ENCODE peak calls at places on chromosome 1, in five cellular contexts. W is PC-3; N is fibroblast of lung; P is cardiac muscle cell; S is CD8-positive, alpha-beta memory T cell. Z is an unnamed sample.

GRCh38 chr1:26358411-26359384 is 4.8 kb upstream of the CRYBG2 start:
- DNase-seq in P (no peak), N (no peak), S (peak; percentile 87), W (peak; percentile 77), Z (no peak)

GRCh38 chr1:184021666-184022198 is 15.8 kb downstream of the COLGALT2 start:
- DNase-seq in W (no peak), P (peak; percentile 52), S (no peak), N (no peak), Z (no peak)

GRCh38 chr1:113809651-113810602 is 2.3 kb downstream of the RSBN1 start:
- DNase-seq in P (no peak), N (no peak), S (no peak), W (peak; percentile 60), Z (no peak)

GRCh38 chr1:177007437-177008161 is 156.9 kb downstream of the ASTN1 start:
- DNase-seq in W (no peak), P (peak; percentile 82), S (no peak), N (no peak), Z (no peak)

GRCh38 chr1:80363689-80364475 is 1357.4 kb upstream of the ADGRL4 start:
- DNase-seq in W (peak; percentile 4), S (no peak), P (no peak), N (no peak), Z (no peak)

GRCh38 chr1:15703562-15703961 is 19.4 kb downstream of the PLEKHM2 start:
- DNase-seq in N (peak; percentile 94), S (no peak), P (peak; percentile 93), W (no peak), Z (peak; percentile 66)

GRCh38 chr1:15750924-15751323 is 7.7 kb upstream of the FBLIM1 start:
- DNase-seq in N (no peak), W (no peak), S (no peak), P (no peak), Z (no peak)

GRCh38 chr1:63893976-63894375 is 120.2 kb downstream of the ROR1 start:
- DNase-seq in W (peak; percentile 80), P (no peak), N (no peak), S (no peak), Z (no peak)

GRCh38 chr1:22753396-22754083 is 42.9 kb downstream of the EPHB2 start:
- DNase-seq in P (peak; percentile 69), N (peak; percentile 67), W (no peak), S (no peak), Z (no peak)

GRCh38 chr1:229756666-229757065 is 130.6 kb downstream of the URB2 start:
- DNase-seq in P (peak; percentile 25), S (no peak), N (peak; percentile 36), W (peak; percentile 89), Z (no peak)

GRCh38 chr1:86866665-86867064 is 47.3 kb downstream of the SELENOF start:
- DNase-seq in W (no peak), N (peak; percentile 86), P (peak; percentile 65), S (no peak), Z (no peak)

GRCh38 chr1:26159113-26160039 is 497 bp downstream of the FAM110D start:
- DNase-seq in N (no peak), S (peak; percentile 14), P (no peak), W (no peak), Z (no peak)

GRCh38 chr1:27773732-27774445 is 870 bp downstream of the STX12 start:
- DNase-seq in S (no peak), N (peak; percentile 36), W (peak; percentile 17), P (peak; percentile 26), Z (no peak)

GRCh38 chr1:155003766-155004351 is 1.3 kb downstream of the ZBTB7B start:
- DNase-seq in P (peak; percentile 60), N (peak; percentile 61), S (no peak), W (peak; percentile 59), Z (peak; percentile 54)

GRCh38 chr1:46301406-46302090 is 1.9 kb downstream of the LRRC41 start:
- DNase-seq in P (peak; percentile 56), N (peak; percentile 74), S (no peak), W (peak; percentile 42), Z (no peak)

GRCh38 chr1:67103548-67103947 is 31.2 kb downstream of the C1orf141 start:
- DNase-seq in S (no peak), W (no peak), P (no peak), N (no peak), Z (no peak)

GRCh38 chr1:191432817-191433216 is 725.4 kb upstream of the RGS18 start:
- DNase-seq in N (no peak), P (no peak), W (no peak), S (no peak), Z (no peak)

GRCh38 chr1:207033302-207033701 is 746 bp upstream of the C1orf116 start:
- DNase-seq in W (peak; percentile 33), P (no peak), S (no peak), N (no peak), Z (no peak)
- H3K4me1 ChIP-seq in W (peaks cover 81% of the 10 kb centered on the region), P (peaks cover 18% of the 10 kb centered on the region), S (no peaks in the 10 kb centered on the region), N (no peaks in the 10 kb centered on the region), Z (no peaks in the 10 kb centered on the region)

GRCh38 chr1:169042377-169042776 is 64.1 kb upstream of the ATP1B1 start:
- DNase-seq in N (no peak), W (no peak), S (no peak), P (no peak), Z (no peak)
- H3K4me1 ChIP-seq in N (no peaks in the 10 kb centered on the region), W (peaks cover 11% of the 10 kb centered on the region), S (peaks cover 32% of the 10 kb centered on the region), P (peaks cover 10% of the 10 kb centered on the region), Z (peaks cover 7% of the 10 kb centered on the region)

GRCh38 chr1:145983959-145984830 is 12.2 kb downstream of the TXNIP start:
- DNase-seq in P (no peak), W (no peak), N (no peak), S (peak; percentile 63), Z (no peak)

GRCh38 chr1:145982010-145982723 is 14.2 kb downstream of the TXNIP start:
- DNase-seq in S (no peak), P (no peak), W (no peak), N (no peak), Z (no peak)

GRCh38 chr1:145985129-145985501 is 11.3 kb downstream of the TXNIP start:
- DNase-seq in N (no peak), W (no peak), P (no peak), S (no peak), Z (peak; percentile 48)

GRCh38 chr1:145981299-145981600 is 15.1 kb downstream of the TXNIP start:
- DNase-seq in P (no peak), S (no peak), W (no peak), N (no peak), Z (peak; percentile 15)

DNA sequence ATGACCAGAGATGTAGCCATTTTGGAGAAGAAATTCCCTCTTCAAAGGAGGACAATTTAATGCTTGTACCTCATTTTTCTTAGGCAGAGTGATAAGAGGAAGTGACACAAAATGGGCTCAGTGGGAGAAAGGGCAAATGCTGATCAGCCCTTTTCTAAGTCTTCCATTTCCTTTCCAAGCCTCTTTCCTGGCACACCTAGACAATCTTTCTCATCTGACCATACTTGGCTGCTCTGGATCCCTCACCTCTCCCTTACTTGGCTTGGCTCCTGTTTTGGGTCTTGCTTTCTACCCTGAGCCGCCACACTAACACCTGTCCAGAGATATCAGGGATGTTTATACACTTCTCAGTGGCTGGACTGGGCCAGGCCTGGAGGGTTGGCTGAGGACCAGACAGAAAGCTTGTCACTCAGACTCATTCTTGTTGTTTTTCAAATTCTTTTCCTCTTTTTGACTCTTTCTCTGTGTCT is 13.1 kb downstream of the TXNIP start:
- DNase-seq in W (peak; percentile 40), N (no peak), S (no peak), P (no peak), Z (no peak)
- H3K4me1 ChIP-seq in W (peaks cover 55% of the 10 kb centered on the region), N (peaks cover 24% of the 10 kb centered on the region), S (peaks cover 90% of the 10 kb centered on the region), P (peaks cover 69% of the 10 kb centered on the region), Z (peaks cover 9% of the 10 kb centered on the region)

GRCh38 chr1:201283836-201284553 is 689 bp downstream of the PKP1 start:
- DNase-seq in W (peak; percentile 63), N (no peak), S (no peak), P (no peak), Z (no peak)

GRCh38 chr1:201286445-201286844 is 3.1 kb downstream of the PKP1 start:
- DNase-seq in W (no peak), P (no peak), N (no peak), S (no peak), Z (no peak)

GRCh38 chr1:201284636-201285035 is 1.3 kb downstream of the PKP1 start:
- DNase-seq in P (no peak), N (no peak), W (peak; percentile 51), S (no peak), Z (no peak)

GRCh38 chr1:201288007-201288406 is 4.7 kb downstream of the PKP1 start:
- DNase-seq in N (no peak), W (no peak), P (no peak), S (no peak), Z (no peak)

DNA sequence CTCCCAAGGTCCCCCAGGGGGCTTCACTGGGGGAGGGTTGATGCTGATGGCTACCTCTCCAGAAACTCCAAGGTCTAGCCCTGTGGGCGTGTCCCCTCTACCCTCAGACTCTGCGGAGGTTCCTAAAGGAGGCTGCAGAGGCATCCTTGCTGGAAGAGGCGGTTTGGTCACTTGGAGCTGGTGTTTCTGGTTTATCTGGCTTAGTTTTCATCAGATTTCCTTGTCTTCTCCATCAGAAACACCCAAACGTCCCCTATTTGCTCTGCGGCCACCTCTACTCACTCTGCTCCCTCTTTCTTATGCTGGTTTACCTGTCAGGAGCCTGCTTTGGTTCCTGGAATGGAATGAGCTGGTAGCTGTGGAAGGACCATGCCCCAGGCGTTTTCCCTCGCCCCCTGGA is 2.5 kb downstream of the PKP1 start:
- DNase-seq in W (peak; percentile 63), S (no peak), N (no peak), P (no peak), Z (no peak)
- H3K4me1 ChIP-seq in W (peaks cover 84% of the 10 kb centered on the region), S (no peaks in the 10 kb centered on the region), N (no peaks in the 10 kb centered on the region), P (no peaks in the 10 kb centered on the region), Z (no peaks in the 10 kb centered on the region)

GRCh38 chr1:111733183-111733995 is 5.8 kb downstream of the INKA2 start:
- DNase-seq in P (peak; percentile 92), W (no peak), N (peak; percentile 96), S (no peak), Z (no peak)
- H3K4me1 ChIP-seq in P (peaks cover 42% of the 10 kb centered on the region), W (peaks cover 6% of the 10 kb centered on the region), N (peaks cover 37% of the 10 kb centered on the region), S (peaks cover 9% of the 10 kb centered on the region), Z (peaks cover 4% of the 10 kb centered on the region)

DNA sequence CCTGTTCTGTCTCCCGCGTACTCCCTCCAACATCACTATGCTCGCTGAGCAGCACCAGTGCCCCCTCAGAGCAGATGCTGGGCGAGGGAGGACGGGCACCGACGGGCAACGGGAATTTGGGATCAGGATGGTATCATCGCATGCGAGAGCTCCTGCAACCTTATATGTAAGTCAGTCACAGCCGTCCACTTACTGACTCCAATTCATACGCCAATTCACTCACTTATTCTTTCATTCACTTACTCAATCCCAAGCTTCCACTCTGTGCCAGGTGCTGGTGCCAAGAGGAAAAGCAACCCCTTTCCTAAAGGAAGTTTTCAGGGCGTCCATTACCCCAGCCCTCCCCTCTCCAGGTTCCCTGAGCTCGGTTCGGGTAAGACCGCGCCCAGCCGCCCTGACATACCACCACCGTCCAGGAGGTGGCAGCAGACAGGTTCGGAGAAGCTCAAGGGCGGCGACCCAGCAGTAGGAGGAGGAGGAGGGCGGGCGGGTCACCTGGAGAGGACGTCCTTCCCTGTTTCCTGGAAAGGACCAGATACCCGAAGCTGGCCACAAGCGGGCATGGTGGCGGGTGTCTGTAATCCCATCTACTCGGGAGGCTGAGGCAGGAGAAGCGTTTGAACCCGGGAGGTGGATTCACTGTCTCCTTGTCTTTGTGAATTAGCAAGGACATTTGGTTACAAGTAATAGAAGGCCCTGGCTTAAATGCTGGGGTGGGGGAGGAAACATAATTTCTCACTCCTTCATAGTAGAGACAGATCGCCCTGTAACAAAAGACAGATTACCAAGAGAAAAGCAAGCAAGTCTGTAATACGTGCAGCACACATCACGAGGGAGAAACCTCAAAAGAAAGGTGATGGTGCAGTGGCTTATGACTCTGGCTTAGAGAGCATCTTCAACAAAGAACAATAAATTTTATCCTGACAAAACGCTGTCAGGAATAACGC is 7.6 kb upstream of the IL22RA1 start:
- DNase-seq in W (peak; percentile 95), N (peak; percentile 75), P (peak; percentile 82), S (peak; percentile 89), Z (peak; percentile 92)
- H3K4me1 ChIP-seq in W (peaks cover 23% of the 10 kb centered on the region), N (no peaks in the 10 kb centered on the region), P (peaks cover 21% of the 10 kb centered on the region), S (peaks cover 11% of the 10 kb centered on the region), Z (no peaks in the 10 kb centered on the region)

GRCh38 chr1:111141245-111141644 is 1.2 kb downstream of the CEPT1 start:
- DNase-seq in N (no peak), W (no peak), P (no peak), S (no peak), Z (no peak)
- H3K4me1 ChIP-seq in N (no peaks in the 10 kb centered on the region), W (peaks cover 21% of the 10 kb centered on the region), P (peaks cover 11% of the 10 kb centered on the region), S (peaks cover 23% of the 10 kb centered on the region), Z (peaks cover 28% of the 10 kb centered on the region)

Z was measured in Peyer's patch.